ENCODE peak calls at places on chromosomes 2 and 18, in five cellular contexts. One of them, this sample, is unnamed. For H3K4me1, the result is how much of the 10 kb centered on the place peaks cover.

GRCh38 chr2:24850944-24851343 is 57.7 kb downstream of the CENPO start:
- DNase-seq in uterus: no peak
- DNase-seq in kidney: peak
- DNase-seq in CD8-positive, alpha-beta T cell: no peak
- DNase-seq in hepatocyte: no peak
- DNase-seq in this sample: no peak

GRCh38 chr18:28766027-28766426 is 589.1 kb upstream of the CDH2 start:
- DNase-seq in uterus: no peak
- DNase-seq in kidney: no peak
- DNase-seq in CD8-positive, alpha-beta T cell: no peak
- DNase-seq in hepatocyte: no peak
- DNase-seq in this sample: no peak

GRCh38 chr2:34570266-34570872 is 971.3 kb upstream of the FAM98A start:
- DNase-seq in uterus: no peak
- DNase-seq in kidney: no peak
- DNase-seq in CD8-positive, alpha-beta T cell: no peak
- DNase-seq in hepatocyte: peak
- DNase-seq in this sample: no peak

GRCh38 chr18:2897448-2898052 is 50.7 kb downstream of the EMILIN2 start:
- DNase-seq in uterus: peak
- DNase-seq in kidney: no peak
- DNase-seq in CD8-positive, alpha-beta T cell: no peak
- DNase-seq in hepatocyte: no peak
- DNase-seq in this sample: no peak

GRCh38 chr18:47898696-47899095 is 31.8 kb downstream of the SMAD2 start:
- DNase-seq in uterus: no peak
- DNase-seq in kidney: no peak
- DNase-seq in CD8-positive, alpha-beta T cell: no peak
- DNase-seq in hepatocyte: no peak
- DNase-seq in this sample: no peak

GRCh38 chr2:238237441-238237840 is 2.4 kb downstream of the HES6 start:
- DNase-seq in uterus: no peak
- DNase-seq in kidney: no peak
- DNase-seq in CD8-positive, alpha-beta T cell: no peak
- DNase-seq in hepatocyte: no peak
- DNase-seq in this sample: peak

GRCh38 chr18:48813833-48814489 is 136.8 kb downstream of the SMAD7 start:
- DNase-seq in uterus: peak
- DNase-seq in kidney: no peak
- DNase-seq in CD8-positive, alpha-beta T cell: peak
- DNase-seq in hepatocyte: no peak
- DNase-seq in this sample: peak

GRCh38 chr18:8715599-8715998 is 10.2 kb downstream of the MTCL1 start:
- DNase-seq in uterus: no peak
- DNase-seq in kidney: no peak
- DNase-seq in CD8-positive, alpha-beta T cell: no peak
- DNase-seq in hepatocyte: no peak
- DNase-seq in this sample: no peak

GRCh38 chr2:121368841-121369240 is 83.8 kb upstream of the TFCP2L1 start:
- DNase-seq in uterus: no peak
- DNase-seq in kidney: no peak
- DNase-seq in CD8-positive, alpha-beta T cell: no peak
- DNase-seq in hepatocyte: no peak
- DNase-seq in this sample: no peak

GRCh38 chr2:64700133-64700809 is 46.6 kb upstream of the SERTAD2 start:
- DNase-seq in uterus: no peak
- DNase-seq in kidney: no peak
- DNase-seq in CD8-positive, alpha-beta T cell: no peak
- DNase-seq in hepatocyte: no peak
- DNase-seq in this sample: no peak

GRCh38 chr2:240990726-240991377 is 7.6 kb upstream of the SNED1 start:
- DNase-seq in uterus: peak
- DNase-seq in kidney: peak
- DNase-seq in CD8-positive, alpha-beta T cell: no peak
- DNase-seq in hepatocyte: no peak
- DNase-seq in this sample: peak

GRCh38 chr18:78213365-78213994 is 766.1 kb upstream of the SALL3 start:
- DNase-seq in uterus: no peak
- DNase-seq in kidney: no peak
- DNase-seq in CD8-positive, alpha-beta T cell: no peak
- DNase-seq in hepatocyte: no peak
- DNase-seq in this sample: peak

GRCh38 chr2:220946552-220946951 is 625.6 kb downstream of the EPHA4 start:
- DNase-seq in uterus: no peak
- DNase-seq in kidney: no peak
- DNase-seq in CD8-positive, alpha-beta T cell: no peak
- DNase-seq in hepatocyte: no peak
- DNase-seq in this sample: no peak

GRCh38 chr2:193303464-193303863 is 1108.7 kb upstream of the TMEFF2 start:
- DNase-seq in uterus: no peak
- DNase-seq in kidney: no peak
- DNase-seq in CD8-positive, alpha-beta T cell: no peak
- DNase-seq in hepatocyte: no peak
- DNase-seq in this sample: no peak

GRCh38 chr2:120669121-120669952 is 66.3 kb upstream of the GLI2 start:
- DNase-seq in uterus: no peak
- DNase-seq in kidney: peak
- DNase-seq in CD8-positive, alpha-beta T cell: no peak
- DNase-seq in hepatocyte: peak
- DNase-seq in this sample: no peak

GRCh38 chr2:241768251-241768711 is 8.3 kb upstream of the GAL3ST2 start:
- DNase-seq in uterus: no peak
- DNase-seq in kidney: no peak
- DNase-seq in CD8-positive, alpha-beta T cell: no peak
- DNase-seq in hepatocyte: no peak
- DNase-seq in this sample: no peak

GRCh38 chr2:36329746-36330145 is 25.8 kb upstream of the CRIM1 start:
- DNase-seq in uterus: no peak
- DNase-seq in kidney: no peak
- DNase-seq in CD8-positive, alpha-beta T cell: no peak
- DNase-seq in hepatocyte: no peak
- DNase-seq in this sample: no peak

GRCh38 chr2:67130526-67131309 is 266.4 kb upstream of the ETAA1 start:
- DNase-seq in uterus: no peak
- DNase-seq in kidney: no peak
- DNase-seq in CD8-positive, alpha-beta T cell: no peak
- DNase-seq in hepatocyte: no peak
- DNase-seq in this sample: no peak

GRCh38 chr2:68948695-68949094 is 4.0 kb downstream of the GKN2 start:
- DNase-seq in uterus: no peak
- DNase-seq in kidney: no peak
- DNase-seq in CD8-positive, alpha-beta T cell: no peak
- DNase-seq in hepatocyte: no peak
- DNase-seq in this sample: no peak

GRCh38 chr2:202378661-202379338 is 2.7 kb downstream of the BMPR2 start:
- DNase-seq in uterus: no peak
- DNase-seq in kidney: no peak
- DNase-seq in CD8-positive, alpha-beta T cell: no peak
- DNase-seq in hepatocyte: no peak
- DNase-seq in this sample: no peak
- H3K4me3 ChIP-seq in uterus: peak
- H3K4me3 ChIP-seq in kidney: peak
- H3K4me3 ChIP-seq in CD8-positive, alpha-beta T cell: no peak
- H3K4me3 ChIP-seq in hepatocyte: peak
- H3K4me3 ChIP-seq in this sample: peak

GRCh38 chr2:234690569-234691225 is 193.8 kb upstream of the ARL4C start:
- DNase-seq in uterus: no peak
- DNase-seq in kidney: no peak
- DNase-seq in CD8-positive, alpha-beta T cell: no peak
- DNase-seq in hepatocyte: no peak
- DNase-seq in this sample: no peak
- H3K27ac ChIP-seq in uterus: no peak
- H3K27ac ChIP-seq in kidney: no peak
- H3K27ac ChIP-seq in CD8-positive, alpha-beta T cell: no peak
- H3K27ac ChIP-seq in hepatocyte: peak
- H3K27ac ChIP-seq in this sample: no peak

GRCh38 chr2:134232868-134233732 is 20.8 kb upstream of the MGAT5 start:
- DNase-seq in uterus: no peak
- DNase-seq in kidney: no peak
- DNase-seq in CD8-positive, alpha-beta T cell: no peak
- DNase-seq in hepatocyte: no peak
- DNase-seq in this sample: no peak

GRCh38 chr2:134233733-134234135 is 20.1 kb upstream of the MGAT5 start:
- DNase-seq in uterus: no peak
- DNase-seq in kidney: no peak
- DNase-seq in CD8-positive, alpha-beta T cell: no peak
- DNase-seq in hepatocyte: no peak
- DNase-seq in this sample: no peak

GRCh38 chr2:134231965-134232340 is 21.9 kb upstream of the MGAT5 start:
- DNase-seq in uterus: no peak
- DNase-seq in kidney: no peak
- DNase-seq in CD8-positive, alpha-beta T cell: no peak
- DNase-seq in hepatocyte: no peak
- DNase-seq in this sample: no peak

GRCh38 chr2:134231296-134231964 is 22.4 kb upstream of the MGAT5 start:
- DNase-seq in uterus: no peak
- DNase-seq in kidney: no peak
- DNase-seq in CD8-positive, alpha-beta T cell: no peak
- DNase-seq in hepatocyte: no peak
- DNase-seq in this sample: no peak

DNA sequence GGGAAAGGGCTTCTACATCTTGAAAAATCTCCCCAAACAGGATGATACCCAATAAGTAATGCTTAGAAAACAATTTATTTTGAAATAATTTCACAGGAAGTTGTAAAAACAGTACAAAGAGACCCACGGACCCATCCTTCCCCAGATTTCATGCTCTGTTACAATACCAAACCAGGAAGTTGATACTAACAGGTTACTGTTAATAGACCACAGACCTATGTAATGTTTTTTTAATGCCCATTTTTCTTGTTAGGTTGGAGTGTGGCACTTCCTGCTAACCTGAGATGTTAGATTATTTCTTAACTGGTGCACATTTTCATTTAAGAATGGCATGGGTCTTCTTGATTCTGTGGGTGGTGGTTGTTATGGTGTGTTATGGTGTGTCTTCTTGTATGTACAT is 21.4 kb upstream of the MGAT5 start:
- DNase-seq in uterus: no peak
- DNase-seq in kidney: no peak
- DNase-seq in CD8-positive, alpha-beta T cell: no peak
- DNase-seq in hepatocyte: no peak
- DNase-seq in this sample: no peak
- H3K4me1 ChIP-seq in uterus: under half
- H3K4me1 ChIP-seq in kidney: under half
- H3K4me1 ChIP-seq in CD8-positive, alpha-beta T cell: half or more
- H3K4me1 ChIP-seq in hepatocyte: under half
- H3K4me1 ChIP-seq in this sample: under half

GRCh38 chr2:219090436-219090835 is 29.7 kb upstream of the IHH start:
- DNase-seq in uterus: no peak
- DNase-seq in kidney: no peak
- DNase-seq in CD8-positive, alpha-beta T cell: no peak
- DNase-seq in hepatocyte: no peak
- DNase-seq in this sample: no peak
- H3K4me3 ChIP-seq in uterus: no peak
- H3K4me3 ChIP-seq in kidney: no peak
- H3K4me3 ChIP-seq in CD8-positive, alpha-beta T cell: no peak
- H3K4me3 ChIP-seq in hepatocyte: no peak
- H3K4me3 ChIP-seq in this sample: no peak

DNA sequence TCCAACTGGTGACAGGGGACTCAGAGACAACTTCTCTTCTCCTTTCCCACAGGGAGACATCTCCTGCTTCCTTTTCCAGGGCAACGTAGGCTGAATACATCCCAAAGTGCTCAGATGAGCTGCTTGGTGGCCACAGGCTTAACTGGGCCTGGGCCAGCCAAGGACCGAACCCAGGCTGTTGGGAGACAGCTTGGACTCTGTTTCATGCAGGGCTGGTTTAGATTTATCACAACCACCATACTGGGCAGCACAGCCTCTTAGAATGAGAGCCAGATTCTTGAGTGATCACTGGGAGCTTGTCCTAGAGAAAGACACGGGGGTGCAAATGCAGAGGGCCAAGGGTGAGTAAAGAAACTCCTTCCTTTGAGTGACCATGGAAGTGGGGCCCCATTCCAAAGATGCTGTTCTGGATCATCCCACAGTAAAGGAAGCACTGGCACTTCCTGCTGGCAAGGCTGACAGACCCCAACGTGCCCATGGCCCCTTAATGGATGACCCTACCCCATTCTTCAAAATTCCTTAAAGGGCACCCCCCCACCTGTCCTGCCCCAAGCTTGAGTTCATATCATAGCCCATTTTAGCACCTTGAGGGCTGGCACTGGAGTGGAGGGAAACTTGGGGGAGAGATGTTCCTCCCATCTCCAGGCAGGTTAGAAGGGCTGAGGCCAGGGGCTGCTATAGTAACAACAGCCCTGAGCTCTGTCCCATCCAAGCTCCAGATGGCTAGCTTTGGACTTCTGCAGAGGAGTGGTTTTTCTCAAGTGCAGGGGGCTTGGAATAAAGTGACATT is 84.1 kb downstream of the CAPN13 start:
- DNase-seq in uterus: no peak
- DNase-seq in kidney: no peak
- DNase-seq in CD8-positive, alpha-beta T cell: no peak
- DNase-seq in hepatocyte: no peak
- DNase-seq in this sample: no peak
- H3K27ac ChIP-seq in uterus: no peak
- H3K27ac ChIP-seq in kidney: no peak
- H3K27ac ChIP-seq in CD8-positive, alpha-beta T cell: no peak
- H3K27ac ChIP-seq in hepatocyte: no peak
- H3K27ac ChIP-seq in this sample: no peak

GRCh38 chr2:223956267-223956666 is 996 bp upstream of the MRPL44 start:
- DNase-seq in uterus: no peak
- DNase-seq in kidney: no peak
- DNase-seq in CD8-positive, alpha-beta T cell: no peak
- DNase-seq in hepatocyte: no peak
- DNase-seq in this sample: no peak
- H3K4me1 ChIP-seq in uterus: under half
- H3K4me1 ChIP-seq in kidney: under half
- H3K4me1 ChIP-seq in CD8-positive, alpha-beta T cell: under half
- H3K4me1 ChIP-seq in hepatocyte: under half
- H3K4me1 ChIP-seq in this sample: under half

GRCh38 chr2:85584857-85585780 is 888 bp downstream of the VAMP5 start:
- DNase-seq in uterus: peak
- DNase-seq in kidney: no peak
- DNase-seq in CD8-positive, alpha-beta T cell: no peak
- DNase-seq in hepatocyte: peak
- DNase-seq in this sample: peak
- H3K4me3 ChIP-seq in uterus: peak
- H3K4me3 ChIP-seq in kidney: peak
- H3K4me3 ChIP-seq in CD8-positive, alpha-beta T cell: peak
- H3K4me3 ChIP-seq in hepatocyte: peak
- H3K4me3 ChIP-seq in this sample: peak

This sample was measured in right cardiac atrium.